ENCODE peak calls at places on chromosomes 1 and 21, in four cellular contexts. A is BJ; E is NCI-H1092; J is activated CD4-positive, alpha-beta T cell treated with anti-CD3 and anti-CD28 coated beads, Interleukin-2, amount 50 U/mL, for 4 hours. P is an unnamed sample.

GRCh38 chr1:203103201-203103600 is 17.4 kb upstream of the MYOG start:
- DNase-seq in A (no peak), E (no peak), J (no peak), P (no peak)

GRCh38 chr1:54287176-54287650 is 87.2 kb downstream of the MRPL37 start:
- DNase-seq in A (peak; percentile 59), J (peak; percentile 45), E (no peak), P (no peak)

GRCh38 chr21:37522641-37523295 is 156.2 kb downstream of the DYRK1A start:
- DNase-seq in A (no peak), J (no peak), E (no peak), P (no peak)

GRCh38 chr21:44767834-44768831 is 33.5 kb downstream of the UBE2G2 start:
- DNase-seq in E (no peak), J (no peak), A (no peak), P (no peak)

GRCh38 chr1:161069731-161070270 is at the start of gene ARHGAP30:
- DNase-seq in J (peak; percentile 69), E (no peak), A (no peak), P (no peak)

GRCh38 chr1:25645641-25646400 is 29.2 kb downstream of the MAN1C1 start:
- DNase-seq in A (no peak), J (no peak), E (peak; percentile 83), P (no peak)

GRCh38 chr21:35696644-35697043 is 363.7 kb downstream of the SETD4 start:
- DNase-seq in E (no peak), J (no peak), A (no peak), P (no peak)

GRCh38 chr1:7069888-7070287 is 284.6 kb downstream of the CAMTA1 start:
- DNase-seq in J (no peak), A (no peak), E (no peak), P (no peak)

P was measured in RKO.